ENCODE peak calls at places on chromosome X, in four cellular contexts. One of them, this sample, is unnamed.

GRCh38 chrX:153908219-153908875 is 3.9 kb downstream of the AVPR2 start:
- DNase-seq in GM23248: no peak
- DNase-seq in neural progenitor cell: no peak
- DNase-seq in HCT116: no peak
- DNase-seq in this sample: no peak

GRCh38 chrX:97266406-97267121 is 382.9 kb downstream of the RPA4 start:
- DNase-seq in GM23248: no peak
- DNase-seq in neural progenitor cell: no peak
- DNase-seq in HCT116: no peak
- DNase-seq in this sample: no peak

GRCh38 chrX:119942831-119943184 is 743 bp downstream of the NKAP start:
- DNase-seq in GM23248: peak
- DNase-seq in neural progenitor cell: no peak
- DNase-seq in HCT116: no peak
- DNase-seq in this sample: no peak

GRCh38 chrX:40108959-40109287 is 11.2 kb upstream of the BCOR start:
- DNase-seq in GM23248: peak
- DNase-seq in neural progenitor cell: peak
- DNase-seq in HCT116: no peak
- DNase-seq in this sample: no peak

GRCh38 chrX:17824980-17825379 is 36.1 kb downstream of the RAI2 start:
- DNase-seq in GM23248: no peak
- DNase-seq in neural progenitor cell: no peak
- DNase-seq in HCT116: no peak
- DNase-seq in this sample: no peak

GRCh38 chrX:130772313-130773140 is 130.5 kb downstream of the ENOX2 start:
- DNase-seq in GM23248: peak
- DNase-seq in neural progenitor cell: no peak
- DNase-seq in HCT116: no peak
- DNase-seq in this sample: no peak

GRCh38 chrX:105837227-105837626 is 14.9 kb downstream of the NRK start:
- DNase-seq in GM23248: no peak
- DNase-seq in neural progenitor cell: peak
- DNase-seq in HCT116: no peak
- DNase-seq in this sample: no peak

GRCh38 chrX:13346646-13347045 is 26.8 kb upstream of the ATXN3L start:
- DNase-seq in GM23248: no peak
- DNase-seq in neural progenitor cell: no peak
- DNase-seq in HCT116: no peak
- DNase-seq in this sample: no peak

GRCh38 chrX:21738145-21738949 is 19.6 kb downstream of the SMPX start:
- DNase-seq in GM23248: no peak
- DNase-seq in neural progenitor cell: peak
- DNase-seq in HCT116: no peak
- DNase-seq in this sample: no peak

GRCh38 chrX:75997692-75998091 is 175.2 kb upstream of the PBDC1 start:
- DNase-seq in GM23248: no peak
- DNase-seq in neural progenitor cell: no peak
- DNase-seq in HCT116: no peak
- DNase-seq in this sample: no peak

GRCh38 chrX:129998006-129998405 is 15.6 kb downstream of the BCORL1 start:
- DNase-seq in GM23248: no peak
- DNase-seq in neural progenitor cell: no peak
- DNase-seq in HCT116: no peak
- DNase-seq in this sample: no peak

GRCh38 chrX:107894038-107894437 is 68.4 kb downstream of the MID2 start:
- DNase-seq in GM23248: peak
- DNase-seq in neural progenitor cell: peak
- DNase-seq in HCT116: peak
- DNase-seq in this sample: peak

GRCh38 chrX:12352922-12353321 is 214.6 kb downstream of the FRMPD4 start:
- DNase-seq in GM23248: no peak
- DNase-seq in neural progenitor cell: no peak
- DNase-seq in HCT116: no peak
- DNase-seq in this sample: no peak

GRCh38 chrX:63506320-63506719 is 155.2 kb upstream of the SPIN4 start:
- DNase-seq in GM23248: peak
- DNase-seq in neural progenitor cell: peak
- DNase-seq in HCT116: peak
- DNase-seq in this sample: no peak

GRCh38 chrX:132270699-132271098 is 51.5 kb upstream of the RAP2C start:
- DNase-seq in GM23248: peak
- DNase-seq in neural progenitor cell: no peak
- DNase-seq in HCT116: no peak
- DNase-seq in this sample: peak

GRCh38 chrX:105876658-105877057 is 54.3 kb downstream of the NRK start:
- DNase-seq in GM23248: no peak
- DNase-seq in neural progenitor cell: peak
- DNase-seq in HCT116: peak
- DNase-seq in this sample: no peak

GRCh38 chrX:53263597-53264094 is 17.7 kb downstream of the IQSEC2 start:
- DNase-seq in GM23248: peak
- DNase-seq in neural progenitor cell: no peak
- DNase-seq in HCT116: peak
- DNase-seq in this sample: peak

DNA sequence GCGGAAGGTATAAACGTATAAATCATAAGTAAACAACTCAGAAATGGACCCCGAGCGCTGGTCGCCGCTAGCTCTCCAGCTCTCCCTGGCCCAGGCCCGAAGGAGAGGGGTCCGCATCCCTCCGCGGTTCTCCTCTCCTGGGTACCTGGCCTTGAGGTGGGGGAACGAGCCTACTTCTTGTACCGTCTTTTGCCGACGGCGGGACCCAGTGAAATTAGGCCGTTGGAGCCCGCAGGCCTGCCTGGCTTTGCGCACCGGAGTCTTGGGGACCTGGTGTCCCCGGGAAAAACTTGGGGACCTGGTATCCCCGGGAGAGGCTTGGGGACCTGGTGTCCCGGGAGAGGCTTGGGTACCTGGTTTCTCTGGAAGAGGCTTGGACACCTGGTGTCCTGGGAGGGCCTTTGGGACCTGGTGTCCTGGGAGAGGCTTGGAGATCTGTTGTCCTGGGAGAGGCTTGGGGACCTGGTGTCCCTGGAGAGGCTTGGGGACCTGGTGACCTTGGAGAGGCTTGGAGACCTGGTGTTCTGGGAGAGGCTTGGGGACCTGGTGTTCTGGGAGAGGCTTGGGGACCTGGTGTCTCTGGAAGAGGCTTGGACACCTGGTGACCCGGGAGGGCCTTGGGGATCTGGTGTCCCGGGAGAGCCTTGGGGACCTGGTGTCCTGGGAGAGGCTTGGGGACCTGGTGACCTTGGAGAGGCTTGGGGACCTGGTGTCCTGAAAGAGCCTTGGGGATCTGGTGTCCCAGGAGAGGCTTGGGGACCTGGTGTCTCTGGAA is 12.0 kb downstream of the SHOX start:
- DNase-seq in GM23248: no peak
- DNase-seq in neural progenitor cell: no peak
- DNase-seq in HCT116: no peak
- DNase-seq in this sample: no peak
- TF ChIP-seq EZH2 in GM23248: no peak
- TF ChIP-seq EZH2 in neural progenitor cell: peak
- TF ChIP-seq EZH2 in HCT116: no peak
- TF ChIP-seq EZH2 in this sample: no peak

GRCh38 chrX:149121526-149121925 is 383.6 kb downstream of the IDS start:
- DNase-seq in GM23248: no peak
- DNase-seq in neural progenitor cell: no peak
- DNase-seq in HCT116: no peak
- DNase-seq in this sample: no peak
- H3K9ac ChIP-seq in GM23248: no peak
- H3K9ac ChIP-seq in neural progenitor cell: no peak
- H3K9ac ChIP-seq in HCT116: no peak
- H3K9ac ChIP-seq in this sample: no peak

DNA sequence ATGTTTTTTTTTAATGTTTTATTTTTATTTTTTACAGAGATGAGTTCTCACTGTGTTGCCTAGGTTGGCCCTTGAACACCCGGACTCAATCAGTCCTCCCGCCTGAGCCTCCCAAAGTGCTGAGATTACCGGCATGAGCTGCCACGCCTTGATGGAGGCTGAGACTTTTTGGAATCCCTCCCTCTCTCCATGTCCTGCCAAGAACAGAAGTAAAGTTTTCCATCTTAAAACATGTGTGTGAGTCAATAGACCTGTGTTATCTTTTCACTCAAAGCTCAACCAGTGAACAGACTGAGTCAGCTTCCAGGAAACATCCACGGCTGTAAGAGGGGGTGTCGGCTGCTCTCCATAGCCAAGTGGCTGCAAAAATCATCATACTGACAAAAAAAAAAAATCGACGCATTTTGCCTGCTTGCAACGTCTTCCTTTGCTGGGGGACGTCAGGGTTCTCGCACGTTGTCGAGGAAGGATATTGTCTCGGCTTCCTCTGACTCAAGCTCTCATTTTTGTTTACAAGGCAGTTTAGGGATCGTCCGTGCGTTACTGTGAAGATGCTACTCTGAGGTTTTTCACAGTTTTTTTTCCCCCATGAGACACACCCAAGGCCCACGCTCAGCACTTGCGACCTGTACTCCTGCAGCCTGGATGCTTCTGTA is 10.0 kb upstream of the ASMTL start:
- DNase-seq in GM23248: peak
- DNase-seq in neural progenitor cell: no peak
- DNase-seq in HCT116: no peak
- DNase-seq in this sample: no peak
- H3K4me3 ChIP-seq in GM23248: no peak
- H3K4me3 ChIP-seq in neural progenitor cell: no peak
- H3K4me3 ChIP-seq in HCT116: no peak
- H3K4me3 ChIP-seq in this sample: no peak

GRCh38 chrX:638482-639131 is 8.0 kb downstream of the SHOX start:
- DNase-seq in GM23248: no peak
- DNase-seq in neural progenitor cell: peak
- DNase-seq in HCT116: no peak
- DNase-seq in this sample: no peak

GRCh38 chrX:635428-636192 is 5.0 kb downstream of the SHOX start:
- DNase-seq in GM23248: no peak
- DNase-seq in neural progenitor cell: peak
- DNase-seq in HCT116: no peak
- DNase-seq in this sample: no peak

GRCh38 chrX:639151-639550 is 8.6 kb downstream of the SHOX start:
- DNase-seq in GM23248: no peak
- DNase-seq in neural progenitor cell: peak
- DNase-seq in HCT116: no peak
- DNase-seq in this sample: no peak

GRCh38 chrX:636971-637659 is 6.5 kb downstream of the SHOX start:
- DNase-seq in GM23248: no peak
- DNase-seq in neural progenitor cell: peak
- DNase-seq in HCT116: no peak
- DNase-seq in this sample: no peak

DNA sequence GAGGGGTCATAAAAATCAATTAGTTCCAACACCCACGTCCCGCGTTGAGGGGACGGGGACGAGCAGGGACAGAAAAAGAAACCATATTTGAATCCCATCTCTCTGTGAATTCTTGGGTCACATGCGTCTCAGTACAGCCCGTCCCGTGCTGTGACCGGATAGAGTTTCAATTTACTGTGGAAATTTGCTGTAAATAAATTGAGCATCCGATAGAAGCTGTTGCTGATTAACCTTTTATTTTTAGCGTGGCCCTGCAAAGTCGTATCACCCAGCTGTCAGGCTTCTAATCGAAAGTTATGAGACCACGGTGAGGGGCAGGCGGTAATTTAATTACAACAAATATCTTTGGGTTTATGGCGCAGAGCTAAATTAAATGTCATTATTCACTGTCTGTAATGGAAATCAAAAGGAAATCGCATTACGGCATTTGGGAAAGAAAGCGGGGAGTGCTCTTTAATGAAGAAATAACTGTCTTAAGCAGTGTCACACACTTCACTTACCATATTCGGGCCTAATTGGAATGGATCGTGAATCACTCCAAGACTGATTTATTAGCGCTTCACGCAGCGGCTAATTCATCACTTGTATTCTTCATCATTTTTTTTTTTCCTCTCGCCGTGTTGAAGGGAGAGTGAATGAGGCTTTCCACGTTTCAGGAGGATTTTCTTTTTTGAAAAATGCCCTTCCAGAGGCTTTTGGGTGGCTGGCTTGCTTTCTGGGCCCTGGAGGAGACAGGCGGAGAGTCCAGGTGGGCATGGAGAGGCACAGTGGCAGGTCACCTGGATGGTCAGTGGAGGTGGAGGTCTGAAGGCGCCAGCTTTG is 7.3 kb downstream of the SHOX start:
- DNase-seq in GM23248: no peak
- DNase-seq in neural progenitor cell: peak
- DNase-seq in HCT116: no peak
- DNase-seq in this sample: no peak
- TF ChIP-seq EZH2 in GM23248: no peak
- TF ChIP-seq EZH2 in neural progenitor cell: peak
- TF ChIP-seq EZH2 in HCT116: no peak
- TF ChIP-seq EZH2 in this sample: peak

DNA sequence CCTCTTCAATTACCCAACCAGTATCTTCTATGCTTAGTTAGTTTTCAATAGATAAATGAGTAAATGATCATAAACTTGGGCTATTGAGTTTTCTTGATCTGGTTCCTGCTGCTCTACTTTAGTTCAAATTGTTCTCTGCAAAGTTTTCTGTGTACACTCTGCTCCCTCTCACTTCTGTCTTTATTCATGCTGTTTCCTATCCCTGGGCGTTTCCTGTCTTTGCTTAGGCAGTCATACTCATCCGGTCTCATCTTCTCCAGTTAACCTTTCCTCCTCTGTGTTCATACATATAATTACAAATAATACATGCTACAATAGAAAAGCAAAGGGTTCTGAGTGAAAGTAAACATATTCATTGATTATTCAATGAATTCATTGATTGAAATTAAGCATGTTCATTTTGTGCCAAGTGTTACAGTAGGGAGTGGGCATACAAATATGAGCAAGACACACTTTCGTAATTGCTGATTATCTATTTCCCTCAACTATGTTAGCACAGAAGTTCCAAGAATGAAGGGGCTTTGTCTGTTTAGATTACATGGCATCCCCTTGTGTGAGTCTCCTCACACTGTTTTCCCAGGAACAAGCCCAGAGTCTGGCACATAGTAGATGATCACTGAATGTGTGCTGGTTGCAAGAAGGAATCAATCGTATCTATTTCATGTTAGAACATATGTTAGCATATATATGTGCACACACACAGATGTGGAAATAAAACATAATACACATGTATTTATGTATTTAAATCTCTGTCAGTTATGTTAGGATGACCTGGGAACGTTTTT is 1.1 kb downstream of the RAB39B start:
- DNase-seq in GM23248: peak
- DNase-seq in neural progenitor cell: no peak
- DNase-seq in HCT116: no peak
- DNase-seq in this sample: no peak
- H3K9ac ChIP-seq in GM23248: no peak
- H3K9ac ChIP-seq in neural progenitor cell: no peak
- H3K9ac ChIP-seq in HCT116: no peak
- H3K9ac ChIP-seq in this sample: no peak

GRCh38 chrX:10414872-10415703 is 205.3 kb downstream of the MID1 start:
- DNase-seq in GM23248: peak
- DNase-seq in neural progenitor cell: no peak
- DNase-seq in HCT116: no peak
- DNase-seq in this sample: no peak

GRCh38 chrX:10414106-10414824 is 206.1 kb downstream of the MID1 start:
- DNase-seq in GM23248: no peak
- DNase-seq in neural progenitor cell: no peak
- DNase-seq in HCT116: no peak
- DNase-seq in this sample: no peak

GRCh38 chrX:10416424-10416823 is 204.0 kb downstream of the MID1 start:
- DNase-seq in GM23248: no peak
- DNase-seq in neural progenitor cell: no peak
- DNase-seq in HCT116: no peak
- DNase-seq in this sample: no peak

GRCh38 chrX:10415704-10416001 is 204.7 kb downstream of the MID1 start:
- DNase-seq in GM23248: peak
- DNase-seq in neural progenitor cell: no peak
- DNase-seq in HCT116: no peak
- DNase-seq in this sample: no peak
- H3K4me3 ChIP-seq in GM23248: no peak
- H3K4me3 ChIP-seq in neural progenitor cell: no peak
- H3K4me3 ChIP-seq in HCT116: no peak
- H3K4me3 ChIP-seq in this sample: no peak

This sample was measured in keratinocyte.